ENCODE peak calls at places on chromosomes 13 and 19, in nine cellular contexts. G is posterior cingulate gyrus; M is HS-5; X is neural crest cell; D is tibial artery; P is Calu3; U is iris pigment epithelial cell; Z is Peyer's patch; O is stimulated activated CD4-positive, alpha-beta T cell treated with anti-CD3 and anti-CD28 coated beads, Interleukin-2, amount 100 ng/mL, for 48 hours. H is an unnamed sample.

GRCh38 chr19:3450796-3451411 is 29.4 kb downstream of the SMIM24 start:
- DNase-seq in Z (peak; percentile 71), D (peak; percentile 91), O (no peak), U (peak; percentile 100), X (no peak), M (peak; percentile 99), G (no peak), P (peak; percentile 16), H (peak; percentile 82)

GRCh38 chr19:38079926-38080380 is 144.1 kb downstream of the DPF1 start:
- DNase-seq in O (no peak), P (peak; percentile 57), G (no peak), M (peak; percentile 80), U (peak; percentile 90), D (no peak), X (no peak), Z (no peak), H (peak; percentile 39)

GRCh38 chr13:95385808-95386207 is 84.6 kb upstream of the ABCC4 start:
- DNase-seq in Z (no peak), P (no peak), O (no peak), D (no peak), U (no peak), X (no peak), M (no peak), G (no peak), H (no peak)

GRCh38 chr19:3423183-3423829 is 56.9 kb downstream of the NFIC start:
- DNase-seq in X (no peak), O (no peak), Z (no peak), G (no peak), P (no peak), D (no peak), M (no peak), U (no peak), H (no peak)

GRCh38 chr19:37933965-37934364 is 27.0 kb downstream of the SIPA1L3 start:
- DNase-seq in G (no peak), O (no peak), X (no peak), M (no peak), D (no peak), P (peak; percentile 37), Z (peak; percentile 87), U (peak; percentile 23), H (no peak)

GRCh38 chr19:48975947-48976847 is 11.1 kb downstream of the FTL start:
- DNase-seq in X (peak; percentile 41), G (no peak), O (no peak), P (no peak), Z (no peak), M (no peak), U (no peak), D (no peak), H (no peak)

GRCh38 chr19:44702551-44703176 is 3.7 kb downstream of the CEACAM16 start:
- DNase-seq in D (no peak), U (no peak), G (no peak), P (no peak), O (no peak), M (no peak), X (no peak), Z (no peak), H (no peak)

GRCh38 chr19:48751835-48752510 is 468 bp downstream of the FUT1 start:
- DNase-seq in P (no peak), G (peak; percentile 79), M (no peak), Z (no peak), D (no peak), O (no peak), U (no peak), X (no peak), H (no peak)

GRCh38 chr13:51625555-51626345 is 41.5 kb downstream of the WDFY2 start:
- DNase-seq in X (no peak), D (no peak), P (no peak), M (no peak), G (no peak), O (no peak), Z (no peak), U (no peak), H (no peak)

GRCh38 chr13:85666356-85666755 is 132.9 kb downstream of the SLITRK6 start:
- DNase-seq in Z (no peak), O (no peak), X (no peak), P (no peak), M (no peak), U (no peak), G (no peak), D (no peak), H (no peak)

GRCh38 chr13:106038752-106039151 is 496.7 kb downstream of the EFNB2 start:
- DNase-seq in O (no peak), U (peak; percentile 92), G (no peak), P (no peak), M (peak; percentile 29), D (no peak), Z (no peak), X (no peak), H (peak; percentile 67)

GRCh38 chr19:51926784-51927741 is at the start of gene ZNF613:
- DNase-seq in U (peak; percentile 96), O (peak; percentile 74), P (peak; percentile 89), D (peak; percentile 87), M (peak; percentile 92), G (peak; percentile 98), Z (peak; percentile 95), X (peak; percentile 80), H (peak; percentile 70)

GRCh38 chr13:113816925-113817859 is 46.7 kb downstream of the GAS6 start:
- DNase-seq in O (peak; percentile 84), Z (peak; percentile 96), P (peak; percentile 67), M (no peak), X (peak; percentile 85), G (peak; percentile 94), D (peak; percentile 95), U (peak; percentile 83), H (peak; percentile 68)

GRCh38 chr19:30402790-30403189 is 30.6 kb downstream of the ZNF536 start:
- DNase-seq in X (no peak), U (no peak), G (no peak), D (no peak), M (no peak), O (no peak), P (no peak), Z (no peak), H (no peak)

GRCh38 chr13:60933638-60934037 is 482.0 kb downstream of the PCDH20 start:
- DNase-seq in Z (no peak), M (no peak), O (no peak), G (no peak), U (no peak), D (no peak), P (no peak), X (no peak), H (no peak)

GRCh38 chr19:54795763-54796162 is 7.6 kb upstream of the KIR2DL4 start:
- DNase-seq in O (no peak), M (no peak), X (no peak), P (no peak), U (no peak), D (no peak), Z (no peak), G (no peak), H (no peak)

GRCh38 chr19:2040647-2041435 is 10.2 kb downstream of the MKNK2 start:
- DNase-seq in D (no peak), X (no peak), P (no peak), M (no peak), G (no peak), Z (no peak), O (no peak), U (no peak), H (no peak)

GRCh38 chr19:47720669-47721068 is 7.4 kb downstream of the EHD2 start:
- DNase-seq in O (no peak), G (no peak), U (no peak), X (no peak), D (no peak), Z (no peak), M (no peak), P (no peak), H (no peak)

GRCh38 chr19:6580313-6580712 is 10.6 kb downstream of the CD70 start:
- DNase-seq in G (no peak), Z (no peak), P (peak; percentile 67), D (no peak), O (no peak), X (no peak), U (peak; percentile 61), M (peak; percentile 68), H (no peak)

GRCh38 chr19:11530432-11530831 is 1.5 kb upstream of the ECSIT start:
- DNase-seq in M (no peak), G (peak; percentile 99), P (peak; percentile 61), X (peak; percentile 29), D (peak; percentile 53), U (peak; percentile 94), Z (peak; percentile 74), O (peak; percentile 34), H (peak; percentile 43)

GRCh38 chr19:46351241-46352041 is 4.6 kb downstream of the PPP5C start:
- DNase-seq in O (no peak), Z (peak; percentile 62), G (peak; percentile 84), U (peak; percentile 67), M (no peak), X (no peak), D (peak; percentile 65), P (peak; percentile 70), H (no peak)

GRCh38 chr13:34345601-34345939 is 527.6 kb downstream of the RFC3 start:
- DNase-seq in X (no peak), O (no peak), P (no peak), M (no peak), G (no peak), Z (no peak), U (no peak), D (no peak), H (no peak)

GRCh38 chr13:72726721-72727416 is 560 bp downstream of the MZT1 start:
- DNase-seq in U (peak; percentile 28), O (peak; percentile 25), P (peak; percentile 10), Z (peak; percentile 62), G (peak; percentile 87), M (no peak), X (no peak), D (peak; percentile 22), H (no peak)

GRCh38 chr13:84137292-84137691 is 255.0 kb upstream of the SLITRK1 start:
- DNase-seq in D (no peak), G (no peak), P (no peak), U (peak; percentile 31), X (no peak), M (no peak), Z (peak; percentile 50), O (peak; percentile 3), H (no peak)

GRCh38 chr19:15696654-15697194 is 23.8 kb downstream of the CYP4F12 start:
- DNase-seq in D (no peak), Z (no peak), G (no peak), X (no peak), O (no peak), U (no peak), P (no peak), M (no peak), H (no peak)

GRCh38 chr13:106418556-106418955 is 116.9 kb downstream of the EFNB2 start:
- DNase-seq in O (no peak), X (no peak), G (no peak), Z (no peak), P (no peak), D (no peak), M (peak; percentile 62), U (peak; percentile 70), H (no peak)

GRCh38 chr19:4758659-4759058 is 32.9 kb upstream of the FEM1A start:
- DNase-seq in O (no peak), M (no peak), X (no peak), D (no peak), Z (no peak), P (no peak), G (no peak), U (no peak), H (no peak)

GRCh38 chr13:98549006-98549727 is 27.7 kb downstream of the STK24 start:
- DNase-seq in O (no peak), P (no peak), D (no peak), X (no peak), Z (peak; percentile 32), U (peak; percentile 98), M (peak; percentile 75), G (no peak), H (peak; percentile 41)

GRCh38 chr13:49190901-49191300 is 29.2 kb upstream of the MLNR start:
- DNase-seq in D (no peak), O (no peak), G (no peak), P (no peak), U (no peak), M (no peak), X (no peak), Z (no peak), H (no peak)

GRCh38 chr19:7337380-7338194 is 11.2 kb upstream of the ARHGEF18 start:
- DNase-seq in D (peak; percentile 57), O (no peak), U (no peak), X (no peak), G (no peak), M (no peak), P (no peak), Z (peak; percentile 90), H (no peak)

GRCh38 chr13:24911135-24911524 is 147.2 kb downstream of the RNF17 start:
- DNase-seq in M (no peak), Z (no peak), D (no peak), U (peak; percentile 70), G (no peak), X (no peak), O (no peak), P (no peak), H (no peak)

H was measured in epithelial cell of prostate.